ENCODE peak calls at places on chromosomes 12 and 14, in five cellular contexts. Q is ELR, U is OCI-LY7, J is right lobe of liver, W is caudate nucleus. X is an unnamed sample.

GRCh38 chr12:57712671-57713070 is 18.7 kb downstream of the OS9 start:
- DNase-seq in J (no peak), U (no peak), W (no peak), Q (no peak), X (no peak)

GRCh38 chr14:90567191-90567590 is 170.4 kb downstream of the CALM1 start:
- DNase-seq in Q (no peak), U (no peak), J (no peak), W (no peak), X (no peak)

GRCh38 chr14:69711065-69711464 is 55.9 kb upstream of the SRSF5 start:
- DNase-seq in W (no peak), U (no peak), Q (no peak), J (no peak), X (no peak)

GRCh38 chr12:111429760-111430417 is 24.2 kb downstream of the SH2B3 start:
- DNase-seq in U (no peak), J (no peak), W (no peak), Q (no peak), X (peak)

GRCh38 chr12:40768125-40768864 is 76.1 kb downstream of the CNTN1 start:
- DNase-seq in J (no peak), Q (no peak), W (no peak), U (no peak), X (no peak)

GRCh38 chr12:15701212-15701611 is 88.0 kb downstream of the EPS8 start:
- DNase-seq in W (no peak), U (no peak), J (no peak), Q (peak), X (no peak)

GRCh38 chr12:112900298-112901145 is 6.2 kb upstream of the OAS1 start:
- DNase-seq in Q (peak), W (no peak), U (peak), J (no peak), X (peak)

GRCh38 chr12:120961604-120962486 is 16.5 kb upstream of the HNF1A start:
- DNase-seq in W (no peak), J (peak), Q (no peak), U (no peak), X (no peak)

GRCh38 chr14:104432611-104433231 is 146.8 kb upstream of the C14orf180 start:
- DNase-seq in J (no peak), U (no peak), Q (no peak), W (no peak), X (peak)

GRCh38 chr14:90194706-90195105 is 61.6 kb upstream of the PSMC1 start:
- DNase-seq in U (no peak), Q (no peak), J (no peak), W (no peak), X (no peak)

GRCh38 chr14:85165091-85165490 is 364.9 kb upstream of the FLRT2 start:
- DNase-seq in J (peak), U (no peak), Q (no peak), W (no peak), X (no peak)

GRCh38 chr14:65006251-65006721 is 19.6 kb downstream of the FNTB start:
- DNase-seq in W (no peak), J (no peak), Q (peak), U (no peak), X (no peak)

X was measured in GM10248.